ENCODE peak calls at places on chromosomes 7 and 10, in eight cellular contexts. M, V, S, Q, P, K, I and G are unnamed samples.

GRCh38 chr10:31320598-31321211 is 1.7 kb downstream of the ZEB1 start:
- DNase-seq in M (no peak), V (peak), S (peak), Q (peak), P (peak), K (peak), I (no peak), G (peak)

GRCh38 chr10:3578682-3579081 is 206.3 kb downstream of the KLF6 start:
- DNase-seq in M (no peak), V (no peak), S (no peak), Q (no peak), P (no peak), K (no peak), I (no peak), G (no peak)

GRCh38 chr10:4243651-4244050 is 458.6 kb upstream of the KLF6 start:
- DNase-seq in M (peak), V (no peak), S (no peak), Q (peak), P (no peak), K (no peak), I (peak), G (peak)

GRCh38 chr7:105779856-105780815 is 96.3 kb downstream of the ATXN7L1 start:
- DNase-seq in M (no peak), V (no peak), S (no peak), Q (no peak), P (no peak), K (no peak), I (no peak), G (no peak)

GRCh38 chr7:96182424-96183158 is 139.3 kb downstream of the SLC25A13 start:
- DNase-seq in M (no peak), V (no peak), S (no peak), Q (no peak), P (no peak), K (no peak), I (no peak), G (no peak)

GRCh38 chr7:40673285-40673684 is 538.5 kb downstream of the SUGCT start:
- DNase-seq in M (peak), V (no peak), S (peak), Q (peak), P (no peak), K (no peak), I (no peak), G (no peak)

GRCh38 chr7:75639071-75639892 is 99.5 kb downstream of the HIP1 start:
- DNase-seq in M (no peak), V (peak), S (peak), Q (peak), P (peak), K (peak), I (no peak), G (peak)

GRCh38 chr7:104241581-104241980 is 33.8 kb upstream of the ORC5 start:
- DNase-seq in M (no peak), V (no peak), S (no peak), Q (no peak), P (no peak), K (no peak), I (no peak), G (no peak)

GRCh38 chr10:79254333-79255006 is 92.8 kb upstream of the PPIF start:
- DNase-seq in M (no peak), V (no peak), S (no peak), Q (no peak), P (no peak), K (no peak), I (no peak), G (no peak)

GRCh38 chr7:122429926-122430325 is 125.4 kb upstream of the FEZF1 start:
- DNase-seq in M (no peak), V (no peak), S (no peak), Q (no peak), P (no peak), K (no peak), I (no peak), G (peak)

GRCh38 chr10:130025326-130025725 is 61.3 kb upstream of the EBF3 start:
- DNase-seq in M (no peak), V (no peak), S (no peak), Q (no peak), P (no peak), K (no peak), I (no peak), G (no peak)